ENCODE peak calls at places on chromosomes 11 and 22, in four cellular contexts. B is K562, F is A549, V is GM12878. U is an unnamed sample.

GRCh38 chr11:94084164-94084563 is 44.5 kb upstream of the PANX1 start:
- DNase-seq in F (no peak), V (no peak), B (no peak), U (no peak)

GRCh38 chr11:69106124-69106811 is 49.5 kb upstream of the SMIM38 start:
- DNase-seq in B (no peak), F (no peak), V (no peak), U (no peak)

GRCh38 chr11:44029507-44029845 is 18.3 kb upstream of the ACCSL start:
- DNase-seq in B (no peak), V (no peak), F (no peak), U (no peak)

GRCh38 chr22:41094036-41094435 is 1.6 kb downstream of the EP300 start:
- DNase-seq in F (peak), B (peak), V (no peak), U (peak)

GRCh38 chr22:47333625-47334024 is 571.2 kb downstream of the TBC1D22A start:
- DNase-seq in V (no peak), B (no peak), F (peak), U (peak)

GRCh38 chr11:10005955-10006525 is 288.0 kb downstream of the SBF2 start:
- DNase-seq in F (no peak), V (no peak), B (no peak), U (no peak)

GRCh38 chr11:13775471-13775870 is 107.0 kb downstream of the FAR1 start:
- DNase-seq in V (no peak), F (peak), B (no peak), U (no peak)

GRCh38 chr22:46107089-46107664 is 43.1 kb upstream of the PPARA start:
- DNase-seq in B (no peak), V (no peak), F (no peak), U (no peak)

GRCh38 chr22:16953206-16954059 is 54.6 kb downstream of the GAB4 start:
- DNase-seq in V (no peak), B (no peak), F (no peak), U (no peak)

GRCh38 chr11:12723410-12724297 is 49.4 kb downstream of the TEAD1 start:
- DNase-seq in B (no peak), F (peak), V (no peak), U (peak)

GRCh38 chr22:21972293-21972779 is 10.3 kb downstream of the TOP3B start:
- DNase-seq in B (peak), V (no peak), F (peak), U (peak)

GRCh38 chr11:116384407-116384806 is 388.4 kb downstream of the BUD13 start:
- DNase-seq in V (no peak), F (no peak), B (no peak), U (no peak)

GRCh38 chr11:45754261-45754709 is 50.7 kb upstream of the SLC35C1 start:
- DNase-seq in B (no peak), V (no peak), F (no peak), U (peak)

GRCh38 chr11:95584180-95584579 is 205.4 kb downstream of the FAM76B start:
- DNase-seq in F (no peak), V (no peak), B (no peak), U (peak)

GRCh38 chr11:66317766-66318575 is 1.1 kb upstream of the CD248 start:
- DNase-seq in B (no peak), F (no peak), V (no peak), U (peak)

GRCh38 chr22:24408630-24409029 is 18.8 kb upstream of the ADORA2A start:
- DNase-seq in V (no peak), B (no peak), F (no peak), U (no peak)

GRCh38 chr11:112128483-112129121 is 35.3 kb downstream of the IL18 start:
- DNase-seq in F (peak), B (no peak), V (no peak), U (peak)

GRCh38 chr11:64745523-64746328 is 1.8 kb upstream of the RASGRP2 start:
- DNase-seq in B (peak), V (no peak), F (peak), U (peak)

GRCh38 chr11:85913486-85913885 is 58.3 kb downstream of the CCDC83 start:
- DNase-seq in B (no peak), F (no peak), V (no peak), U (no peak)

GRCh38 chr11:45392154-45392553 is 106.0 kb upstream of the SYT13 start:
- DNase-seq in F (no peak), B (no peak), V (no peak), U (no peak)

GRCh38 chr11:114762437-114762836 is 84.1 kb downstream of the NXPE2 start:
- DNase-seq in F (peak), V (no peak), B (peak), U (peak)

GRCh38 chr22:23000657-23001439 is 69.5 kb upstream of the GNAZ start:
- DNase-seq in V (no peak), F (no peak), B (no peak), U (no peak)

GRCh38 chr11:122600290-122600689 is 55.2 kb upstream of the UBASH3B start:
- DNase-seq in V (no peak), F (no peak), B (no peak), U (no peak)

GRCh38 chr11:122595246-122595645 is 60.3 kb upstream of the UBASH3B start:
- DNase-seq in B (no peak), V (no peak), F (no peak), U (no peak)

GRCh38 chr11:122601131-122602125 is 54.1 kb upstream of the UBASH3B start:
- DNase-seq in B (no peak), F (peak), V (no peak), U (peak)

GRCh38 chr11:122599434-122599833 is 56.1 kb upstream of the UBASH3B start:
- DNase-seq in F (peak), V (no peak), B (no peak), U (no peak)

DNA sequence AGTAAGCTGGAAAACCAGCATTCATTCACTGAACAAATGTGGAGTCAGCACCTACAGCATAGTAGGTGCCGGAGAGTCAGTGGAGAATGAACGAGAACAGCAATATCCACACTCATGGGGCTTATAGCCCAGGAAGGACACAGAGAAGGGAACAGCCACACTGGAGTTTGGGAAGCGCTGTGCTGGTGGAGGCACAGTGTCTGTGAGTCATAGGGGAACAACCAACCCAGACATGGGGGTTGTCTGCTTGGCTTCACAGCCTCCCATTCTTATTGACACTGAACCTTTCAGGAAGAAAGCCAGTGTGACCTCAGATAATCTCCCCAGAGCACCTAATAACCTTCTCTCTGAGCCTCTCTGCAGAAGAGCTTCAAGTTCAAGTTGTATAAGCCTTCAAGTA is 56.6 kb upstream of the UBASH3B start:
- DNase-seq in F (peak), V (no peak), B (no peak), U (no peak)
- TF ChIP-seq ELK1 in F (no peak), V (no peak), B (no peak), U (no peak)

GRCh38 chr11:96827164-96827563 is 437.4 kb downstream of the JRKL start:
- DNase-seq in V (no peak), B (no peak), F (peak), U (peak)
- TF ChIP-seq ELK1 in V (no peak), B (no peak), F (no peak), U (no peak)

GRCh38 chr22:31968022-31968421 is 23.7 kb downstream of the YWHAH start:
- DNase-seq in V (no peak), F (no peak), B (no peak), U (no peak)

GRCh38 chr22:31973739-31974138 is 29.4 kb downstream of the YWHAH start:
- DNase-seq in F (no peak), V (no peak), B (no peak), U (no peak)

GRCh38 chr22:31970490-31971444 is 26.4 kb downstream of the YWHAH start:
- DNase-seq in B (peak), F (peak), V (peak), U (peak)

GRCh38 chr22:31972180-31972579 is 27.8 kb downstream of the YWHAH start:
- DNase-seq in V (no peak), F (no peak), B (no peak), U (no peak)

DNA sequence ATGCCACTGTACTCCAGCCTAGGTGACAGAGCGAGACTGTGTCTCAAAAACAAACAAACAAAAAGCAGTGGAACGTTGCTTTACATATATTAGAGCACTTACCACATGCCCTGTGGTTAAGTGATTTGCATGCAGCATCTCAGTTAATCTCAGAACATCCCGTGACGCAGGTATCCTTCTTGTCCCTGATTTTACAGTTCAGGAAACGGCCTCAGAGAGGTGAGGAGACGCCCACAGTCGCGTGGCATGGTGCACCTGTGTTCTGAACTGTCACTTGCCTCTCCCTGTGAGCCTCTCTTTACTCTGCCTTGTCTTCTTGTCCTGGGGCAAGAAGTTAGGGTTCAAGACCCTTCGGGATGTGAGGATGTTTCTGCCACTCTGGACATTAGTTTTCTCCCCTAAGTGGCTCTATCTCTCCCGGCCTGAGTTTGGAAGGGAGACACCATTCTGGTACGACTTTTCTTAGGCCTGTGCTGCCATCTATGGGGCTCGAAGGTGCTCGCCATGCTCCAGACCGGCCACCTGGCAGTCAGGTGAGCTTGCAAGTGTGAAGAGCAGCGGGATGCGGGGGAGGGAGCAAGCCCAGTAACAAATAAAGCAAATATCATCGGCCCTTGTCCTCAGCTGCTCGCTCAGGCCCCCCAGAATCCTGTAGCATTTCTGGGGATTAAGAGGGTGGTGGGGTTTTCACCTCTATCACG is 25.6 kb downstream of the YWHAH start:
- DNase-seq in B (peak), F (peak), V (no peak), U (peak)
- TF ChIP-seq ELK1 in B (no peak), F (no peak), V (no peak), U (no peak)

GRCh38 chr11:6473481-6474422 is at the start of gene TRIM3:
- DNase-seq in V (no peak), B (peak), F (peak), U (peak)

GRCh38 chr11:6474423-6474792 is 667 bp upstream of the TRIM3 start:
- DNase-seq in F (no peak), V (no peak), B (no peak), U (no peak)

GRCh38 chr11:6475936-6476335 is 2.2 kb upstream of the TRIM3 start:
- DNase-seq in F (no peak), V (no peak), B (no peak), U (no peak)

GRCh38 chr11:6474806-6475500 is 1.2 kb upstream of the TRIM3 start:
- DNase-seq in B (no peak), F (no peak), V (no peak), U (peak)

DNA sequence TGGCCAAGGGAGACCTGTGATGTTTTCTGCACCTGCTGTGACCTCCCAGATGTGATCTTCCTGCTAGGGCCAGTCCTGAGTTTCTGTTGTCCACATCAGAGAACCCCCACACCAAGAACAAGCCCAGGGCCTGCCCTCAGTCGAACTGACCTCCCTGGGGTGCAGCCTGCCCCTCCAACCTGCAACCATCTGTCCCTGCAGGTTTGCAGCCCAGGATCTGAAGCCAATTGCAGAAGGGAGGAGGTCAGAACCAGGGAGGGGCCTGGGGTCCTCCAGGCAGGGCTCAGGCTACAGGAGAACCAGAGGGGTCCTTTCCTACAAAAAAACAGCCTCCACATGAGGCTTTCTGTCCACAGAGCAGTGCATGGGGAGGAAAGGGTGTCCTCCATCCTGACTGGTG is 807 bp downstream of the TRIM3 start:
- DNase-seq in F (no peak), V (no peak), B (no peak), U (no peak)
- TF ChIP-seq ELK1 in F (no peak), V (no peak), B (no peak), U (no peak)

U was measured in IMR-90.